ENCODE peak calls at places on chromosomes 2 and 18, in seven cellular contexts. Y is fibroblast of lung, P is bronchial epithelial cell, E is colonic mucosa, V is dorsolateral prefrontal cortex, I is upper lobe of right lung, R is fibroblast of mammary gland. O is an unnamed sample.

GRCh38 chr2:101806123-101806522 is 108.6 kb downstream of the MAP4K4 start:
- DNase-seq in Y (no peak), P (peak), E (no peak), V (no peak), I (no peak), R (peak), O (no peak)

GRCh38 chr2:159817278-159817677 is 19.3 kb upstream of the CD302 start:
- DNase-seq in Y (no peak), P (no peak), E (no peak), V (no peak), I (no peak), R (no peak), O (no peak)

GRCh38 chr2:12657560-12657959 is 59.2 kb upstream of the TRIB2 start:
- DNase-seq in Y (no peak), P (no peak), E (no peak), V (no peak), I (no peak), R (no peak), O (no peak)

GRCh38 chr2:134367915-134368911 is 114.3 kb downstream of the MGAT5 start:
- DNase-seq in Y (peak), P (no peak), E (no peak), V (no peak), I (no peak), R (no peak), O (no peak)

GRCh38 chr2:219495531-219496122 is 3.1 kb upstream of the GMPPA start:
- DNase-seq in Y (peak), P (peak), E (peak), V (no peak), I (no peak), R (peak), O (peak)

GRCh38 chr2:223760838-223761502 is 76.4 kb downstream of the AP1S3 start:
- DNase-seq in Y (peak), P (peak), E (peak), V (no peak), I (no peak), R (peak), O (peak)

GRCh38 chr18:27996792-27997191 is 180.1 kb downstream of the CDH2 start:
- DNase-seq in Y (peak), P (peak), E (no peak), V (no peak), I (no peak), R (peak), O (no peak)

GRCh38 chr2:95041060-95041823 is 15.7 kb downstream of the MAL start:
- DNase-seq in Y (no peak), P (no peak), E (no peak), V (no peak), I (no peak), R (no peak), O (peak)

GRCh38 chr2:120421126-120421829 is 75.3 kb downstream of the INHBB start:
- DNase-seq in Y (no peak), P (no peak), E (no peak), V (no peak), I (peak), R (no peak), O (no peak)

DNA sequence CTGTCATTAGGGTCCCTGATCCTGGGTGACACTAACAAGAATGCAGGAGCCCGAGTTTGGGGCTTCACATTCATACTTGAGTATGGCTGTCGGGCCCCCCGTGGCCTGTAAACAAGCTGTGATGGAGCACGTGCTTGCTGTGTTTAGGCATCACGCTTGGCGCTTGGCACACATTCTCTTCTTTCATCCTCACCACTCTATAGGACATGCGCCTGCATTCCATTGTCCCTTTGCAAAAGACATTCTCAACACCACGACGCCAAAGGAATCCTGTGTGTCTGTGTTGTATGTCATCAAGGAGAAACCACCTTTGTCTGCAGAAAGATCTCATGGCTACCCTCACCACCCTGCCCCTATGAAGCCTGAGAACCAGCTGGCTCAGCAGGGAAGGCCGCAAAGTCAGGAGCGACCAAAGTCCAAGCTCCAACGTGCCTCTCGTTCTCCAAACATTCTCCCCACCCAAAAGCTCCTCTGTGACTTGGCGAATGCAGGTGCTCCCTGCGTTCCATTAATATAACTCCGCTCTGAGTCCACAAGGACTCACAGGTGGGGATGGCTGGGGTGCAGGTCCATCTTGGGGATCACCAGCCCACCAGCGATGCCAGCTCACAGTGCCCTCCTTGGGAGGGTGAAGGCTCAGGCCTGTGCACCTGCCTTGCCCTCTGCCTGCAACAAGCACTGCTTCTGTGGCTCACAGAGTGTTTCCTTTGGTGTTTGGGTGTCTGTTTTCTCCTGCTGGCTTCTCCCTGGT is 6.2 kb upstream of the PER2 start:
- DNase-seq in Y (no peak), P (no peak), E (peak), V (no peak), I (no peak), R (no peak), O (no peak)
- TF ChIP-seq CTCF in Y (no peak), P (no peak), E (no peak), V (no peak), I (no peak), R (no peak), O (no peak)

DNA sequence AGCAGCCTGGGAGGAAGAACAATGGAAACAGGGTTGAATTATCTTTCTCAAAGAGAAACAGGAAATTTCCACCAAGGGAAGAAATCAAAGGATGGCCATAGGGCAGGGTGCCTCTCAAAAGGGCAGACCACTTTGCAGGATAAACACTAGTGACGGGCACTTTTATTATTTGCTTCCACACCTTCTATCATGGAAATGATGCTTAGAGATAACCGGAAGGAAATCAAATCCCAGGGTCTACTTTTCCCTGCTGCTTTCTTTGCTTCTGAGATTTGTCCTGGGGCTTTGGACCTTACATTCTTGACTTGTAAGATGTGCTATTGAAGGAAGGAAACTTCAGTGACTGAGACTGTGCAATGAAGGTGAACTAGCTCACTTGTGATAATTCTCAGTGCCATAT is 1.1 kb upstream of the SCN9A start:
- DNase-seq in Y (no peak), P (no peak), E (no peak), V (no peak), I (no peak), R (no peak), O (no peak)
- H3K4me3 ChIP-seq in Y (peak), P (no peak), E (no peak), V (peak), I (peak), R (peak), O (no peak)

GRCh38 chr2:10914272-10914693 is 2.5 kb downstream of the KCNF1 start:
- DNase-seq in Y (no peak), P (no peak), E (peak), V (no peak), I (peak), R (no peak), O (peak)
- TF ChIP-seq CTCF in Y (peak), P (no peak), E (no peak), V (no peak), I (no peak), R (peak), O (peak)

GRCh38 chr2:208254118-208254870 is 577 bp downstream of the IDH1 start:
- DNase-seq in Y (peak), P (peak), E (peak), V (peak), I (peak), R (peak), O (peak)

GRCh38 chr2:208253518-208254117 is 1.3 kb downstream of the IDH1 start:
- DNase-seq in Y (no peak), P (peak), E (no peak), V (no peak), I (no peak), R (no peak), O (no peak)

GRCh38 chr2:208254871-208255556 is at the start of gene IDH1:
- DNase-seq in Y (peak), P (peak), E (peak), V (peak), I (peak), R (peak), O (peak)

GRCh38 chr2:208251098-208251497 is 3.8 kb downstream of the IDH1 start:
- DNase-seq in Y (no peak), P (no peak), E (no peak), V (no peak), I (no peak), R (no peak), O (no peak)

DNA sequence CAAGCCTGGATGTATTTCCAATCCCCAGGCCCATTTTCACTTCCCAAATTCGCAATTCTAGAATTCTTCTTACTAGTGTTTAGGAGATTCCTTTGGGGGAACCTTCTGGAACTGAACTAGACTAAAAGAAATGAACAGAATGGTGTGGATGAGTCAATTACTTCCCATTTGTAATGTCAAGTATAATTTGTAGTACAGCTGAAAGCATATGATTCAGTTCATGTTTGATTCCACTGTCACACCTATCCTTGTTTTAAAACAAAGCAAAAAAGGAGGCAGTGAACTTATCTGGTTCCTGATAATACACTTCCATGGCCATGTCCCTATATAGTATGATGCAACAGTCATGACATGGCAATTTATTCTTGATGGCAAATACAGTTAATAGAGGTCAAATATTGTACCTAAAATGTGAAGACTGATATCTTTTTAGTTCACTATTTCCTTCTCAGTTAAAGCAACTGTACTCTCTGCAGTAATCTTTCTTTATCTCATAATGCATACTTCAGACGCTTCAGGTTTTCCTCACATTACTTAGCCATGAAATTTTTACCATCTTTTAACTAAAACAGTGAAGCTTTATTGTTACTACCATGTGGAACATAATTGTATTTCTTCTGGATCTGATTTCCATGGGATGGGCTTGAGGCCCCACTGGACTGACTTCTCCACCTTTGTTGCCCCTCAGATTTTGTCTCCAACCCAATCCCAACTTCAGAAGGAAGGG is 1.9 kb downstream of the IDH1 start:
- DNase-seq in Y (peak), P (peak), E (no peak), V (no peak), I (no peak), R (no peak), O (no peak)
- H3K4me3 ChIP-seq in Y (peak), P (peak), E (no peak), V (peak), I (peak), R (peak), O (no peak)

O was measured in GM12865.